ENCODE peak calls at places on chromosome 17, in seven cellular contexts. V is K562, X is GM12878, Z is HepG2, P is HCT116, Q is H1, J is SK-N-SH. K is an unnamed sample.

GRCh38 chr17:39270923-39271322 is 45.2 kb upstream of the STAC2 start:
- DNase-seq in V (no peak), X (no peak), Z (no peak), P (peak; percentile 8), Q (no peak), J (no peak), K (peak; percentile 2)

GRCh38 chr17:79950711-79951110 is 85.0 kb downstream of the TBC1D16 start:
- DNase-seq in V (no peak), X (no peak), Z (no peak), P (no peak), Q (no peak), J (no peak), K (no peak)

GRCh38 chr17:63066158-63066808 is 100.2 kb downstream of the TANC2 start:
- DNase-seq in V (no peak), X (no peak), Z (no peak), P (no peak), Q (no peak), J (no peak), K (no peak)

GRCh38 chr17:2335726-2336214 is 487 bp downstream of the TSR1 start:
- DNase-seq in V (peak; percentile 17), X (no peak), Z (no peak), P (no peak), Q (no peak), J (peak; percentile 40), K (no peak)

GRCh38 chr17:32590974-32591373 is 104.2 kb downstream of the CDK5R1 start:
- DNase-seq in V (no peak), X (no peak), Z (no peak), P (no peak), Q (no peak), J (no peak), K (no peak)

GRCh38 chr17:17567631-17568030 is 23.9 kb downstream of the PEMT start:
- DNase-seq in V (no peak), X (no peak), Z (no peak), P (no peak), Q (no peak), J (peak; percentile 65), K (no peak)

GRCh38 chr17:57068222-57068658 is 16.8 kb upstream of the AKAP1 start:
- DNase-seq in V (peak; percentile 80), X (no peak), Z (no peak), P (no peak), Q (no peak), J (no peak), K (no peak)

GRCh38 chr17:4678448-4679026 is 25.4 kb downstream of the PELP1 start:
- DNase-seq in V (peak; percentile 19), X (no peak), Z (peak; percentile 39), P (peak; percentile 61), Q (no peak), J (peak; percentile 61), K (peak; percentile 32)

GRCh38 chr17:37045271-37045946 is 96.7 kb downstream of the AATF start:
- DNase-seq in V (no peak), X (no peak), Z (no peak), P (no peak), Q (no peak), J (no peak), K (no peak)

GRCh38 chr17:34511931-34512330 is 67.5 kb upstream of the TMEM132E start:
- DNase-seq in V (no peak), X (no peak), Z (no peak), P (no peak), Q (no peak), J (no peak), K (no peak)

GRCh38 chr17:65677932-65678331 is 116.5 kb upstream of the AXIN2 start:
- DNase-seq in V (no peak), X (no peak), Z (peak; percentile 56), P (no peak), Q (no peak), J (no peak), K (no peak)

GRCh38 chr17:43999024-43999423 is 5.4 kb upstream of the NAGS start:
- DNase-seq in V (no peak), X (no peak), Z (no peak), P (no peak), Q (no peak), J (no peak), K (no peak)

GRCh38 chr17:726331-726919 is 6.0 kb upstream of the TLCD3A start:
- DNase-seq in V (no peak), X (no peak), Z (no peak), P (no peak), Q (no peak), J (no peak), K (no peak)

GRCh38 chr17:19303367-19303776 is 59.2 kb downstream of the B9D1 start:
- DNase-seq in V (no peak), X (no peak), Z (no peak), P (no peak), Q (no peak), J (no peak), K (no peak)

GRCh38 chr17:46072998-46073397 is 73.9 kb downstream of the STH start:
- DNase-seq in V (no peak), X (no peak), Z (peak; percentile 20), P (no peak), Q (no peak), J (no peak), K (no peak)

GRCh38 chr17:72726936-72727335 is 365.6 kb downstream of the SLC39A11 start:
- DNase-seq in V (no peak), X (peak; percentile 61), Z (no peak), P (no peak), Q (no peak), J (no peak), K (no peak)

GRCh38 chr17:72422505-72423285 is 301.9 kb downstream of the SOX9 start:
- DNase-seq in V (no peak), X (peak; percentile 94), Z (peak; percentile 96), P (peak; percentile 95), Q (no peak), J (peak; percentile 71), K (no peak)

GRCh38 chr17:33520404-33521032 is 227.4 kb upstream of the ASIC2 start:
- DNase-seq in V (peak; percentile 82), X (no peak), Z (peak; percentile 23), P (no peak), Q (peak; percentile 33), J (peak; percentile 83), K (peak; percentile 10)

GRCh38 chr17:6126768-6127167 is 56.6 kb downstream of the WSCD1 start:
- DNase-seq in V (no peak), X (no peak), Z (no peak), P (no peak), Q (no peak), J (no peak), K (no peak)

GRCh38 chr17:29066053-29066452 is 23.1 kb downstream of the PIPOX start:
- DNase-seq in V (no peak), X (no peak), Z (no peak), P (no peak), Q (no peak), J (peak; percentile 56), K (no peak)

GRCh38 chr17:8729421-8729820 is 15.2 kb downstream of the CCDC42 start:
- DNase-seq in V (no peak), X (no peak), Z (no peak), P (no peak), Q (no peak), J (no peak), K (no peak)

GRCh38 chr17:42669705-42670198 is 7.0 kb downstream of the PLEKHH3 start:
- DNase-seq in V (no peak), X (no peak), Z (no peak), P (no peak), Q (no peak), J (no peak), K (no peak)

GRCh38 chr17:42672038-42672437 is 4.8 kb downstream of the PLEKHH3 start:
- DNase-seq in V (no peak), X (no peak), Z (no peak), P (no peak), Q (no peak), J (no peak), K (no peak)

GRCh38 chr17:42670925-42671657 is 5.7 kb downstream of the PLEKHH3 start:
- DNase-seq in V (no peak), X (no peak), Z (no peak), P (no peak), Q (no peak), J (no peak), K (no peak)

GRCh38 chr17:42673266-42673884 is 3.4 kb downstream of the PLEKHH3 start:
- DNase-seq in V (peak; percentile 62), X (no peak), Z (no peak), P (no peak), Q (no peak), J (no peak), K (no peak)

GRCh38 chr17:42670199-42670924 is 6.4 kb downstream of the PLEKHH3 start:
- DNase-seq in V (peak; percentile 62), X (no peak), Z (no peak), P (no peak), Q (no peak), J (peak; percentile 58), K (no peak)
- TF ChIP-seq SIN3A in V (no peak), X (no peak), Z (no peak), P (no peak), Q (peak; percentile 41), J (no peak), K (no peak)

DNA sequence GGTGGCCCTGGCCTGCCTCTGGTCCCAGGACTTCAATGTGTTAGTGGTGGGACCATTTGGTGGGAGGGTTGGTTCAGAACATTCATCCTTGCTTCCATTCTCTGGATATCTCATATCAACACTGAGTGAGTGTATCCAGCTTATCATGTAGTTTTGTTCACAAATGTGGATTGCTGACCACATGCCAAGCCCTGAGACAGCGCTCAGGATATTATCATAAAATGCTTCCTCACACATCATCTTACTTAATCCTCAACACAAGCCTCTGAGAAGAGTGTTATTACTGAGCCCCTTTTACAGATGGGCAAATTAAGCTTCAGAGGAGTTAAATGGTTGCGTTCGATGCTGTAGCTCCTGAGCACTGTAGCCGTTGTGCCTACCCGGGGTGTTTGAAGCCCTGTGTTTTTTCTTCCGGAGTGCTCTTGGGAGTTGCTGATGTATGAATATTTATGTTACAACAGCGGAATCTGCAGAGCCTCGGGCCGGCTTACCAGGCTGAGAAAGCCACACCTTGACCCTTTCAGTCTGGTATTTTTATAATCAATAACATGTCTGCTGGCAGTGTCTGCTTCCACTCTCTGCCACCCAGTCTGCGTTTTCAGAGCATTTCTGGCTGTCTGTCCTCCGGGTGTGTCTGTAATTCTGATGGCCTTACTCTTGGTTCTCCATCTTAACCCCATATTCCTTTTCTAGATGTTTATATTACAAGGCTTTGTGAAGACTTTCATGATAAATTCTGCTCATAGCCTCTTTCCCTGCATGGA is 2.8 kb downstream of the GLP2R start:
- DNase-seq in V (no peak), X (no peak), Z (no peak), P (no peak), Q (no peak), J (no peak), K (no peak)
- TF ChIP-seq SIN3A in V (no peak), X (no peak), Z (no peak), P (no peak), Q (no peak), J (no peak), K (no peak)

DNA sequence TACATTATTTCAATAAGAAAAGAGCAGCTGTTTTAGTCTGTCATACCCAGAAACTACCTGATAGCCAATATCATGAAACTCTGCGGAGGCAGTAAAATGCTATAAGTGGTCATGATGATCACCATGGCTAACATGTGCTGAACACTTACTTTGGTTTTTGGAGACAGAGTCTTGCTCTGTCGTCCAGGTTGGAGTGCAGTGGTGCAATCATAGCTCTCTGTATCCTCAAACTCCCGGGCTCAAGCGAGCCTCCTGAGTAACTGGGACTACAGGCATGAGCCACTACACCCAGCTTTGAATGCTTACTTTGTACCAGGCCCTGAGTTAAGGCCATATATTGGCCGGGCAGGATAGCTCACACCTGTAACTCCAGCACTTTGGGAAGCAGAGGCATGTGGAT is 101.2 kb upstream of the DHX40 start:
- DNase-seq in V (no peak), X (no peak), Z (no peak), P (no peak), Q (no peak), J (no peak), K (no peak)
- TF ChIP-seq SIN3A in V (no peak), X (no peak), Z (no peak), P (no peak), Q (no peak), J (no peak), K (no peak)

GRCh38 chr17:40358323-40359038 is 6.1 kb downstream of the GJD3 start:
- DNase-seq in V (peak; percentile 89), X (no peak), Z (peak; percentile 79), P (peak; percentile 64), Q (no peak), J (peak; percentile 92), K (peak; percentile 46)
- TF ChIP-seq SIN3A in V (no peak), X (no peak), Z (no peak), P (no peak), Q (no peak), J (no peak), K (no peak)

K was measured in Panc1.